ENCODE peak calls at places on chromosomes 3 and 15, in four cellular contexts. One of them, this sample, is unnamed.

GRCh38 chr3:158430448-158430847 is 140.5 kb upstream of the MLF1 start:
- DNase-seq in EL: no peak
- DNase-seq in CD8-positive, alpha-beta T cell: no peak
- DNase-seq in fibroblast of mammary gland: no peak
- DNase-seq in this sample: no peak

GRCh38 chr3:75136100-75136897 is 521.8 kb upstream of the CNTN3 start:
- DNase-seq in EL: no peak
- DNase-seq in CD8-positive, alpha-beta T cell: no peak
- DNase-seq in fibroblast of mammary gland: no peak
- DNase-seq in this sample: no peak

GRCh38 chr3:78689378-78689777 is 1078.4 kb downstream of the ROBO1 start:
- DNase-seq in EL: no peak
- DNase-seq in CD8-positive, alpha-beta T cell: no peak
- DNase-seq in fibroblast of mammary gland: no peak
- DNase-seq in this sample: no peak

GRCh38 chr3:56197991-56198390 is 270.3 kb downstream of the ERC2 start:
- DNase-seq in EL: no peak
- DNase-seq in CD8-positive, alpha-beta T cell: no peak
- DNase-seq in fibroblast of mammary gland: no peak
- DNase-seq in this sample: no peak

GRCh38 chr3:21654241-21654640 is 96.8 kb downstream of the ZNF385D start:
- DNase-seq in EL: no peak
- DNase-seq in CD8-positive, alpha-beta T cell: no peak
- DNase-seq in fibroblast of mammary gland: peak; percentile 53
- DNase-seq in this sample: peak; percentile 61

GRCh38 chr15:70566047-70566835 is 197.1 kb downstream of the UACA start:
- DNase-seq in EL: no peak
- DNase-seq in CD8-positive, alpha-beta T cell: no peak
- DNase-seq in fibroblast of mammary gland: no peak
- DNase-seq in this sample: no peak

GRCh38 chr3:10185804-10186762 is 21.4 kb downstream of the IRAK2 start:
- DNase-seq in EL: no peak
- DNase-seq in CD8-positive, alpha-beta T cell: no peak
- DNase-seq in fibroblast of mammary gland: no peak
- DNase-seq in this sample: no peak

GRCh38 chr15:100892013-100892355 is 12.4 kb downstream of the ALDH1A3 start:
- DNase-seq in EL: no peak
- DNase-seq in CD8-positive, alpha-beta T cell: no peak
- DNase-seq in fibroblast of mammary gland: no peak
- DNase-seq in this sample: no peak

GRCh38 chr3:99509224-99509623 is 129.2 kb upstream of the COL8A1 start:
- DNase-seq in EL: peak; percentile 95
- DNase-seq in CD8-positive, alpha-beta T cell: no peak
- DNase-seq in fibroblast of mammary gland: peak; percentile 48
- DNase-seq in this sample: peak; percentile 79

GRCh38 chr3:94928921-94929320 is 866.1 kb downstream of the NSUN3 start:
- DNase-seq in EL: no peak
- DNase-seq in CD8-positive, alpha-beta T cell: no peak
- DNase-seq in fibroblast of mammary gland: peak; percentile 49
- DNase-seq in this sample: peak; percentile 3

GRCh38 chr3:122515020-122515468 is 305 bp upstream of the KPNA1 start:
- DNase-seq in EL: no peak
- DNase-seq in CD8-positive, alpha-beta T cell: no peak
- DNase-seq in fibroblast of mammary gland: no peak
- DNase-seq in this sample: no peak

GRCh38 chr3:15645740-15646490 is 44.4 kb downstream of the BTD start:
- DNase-seq in EL: peak; percentile 98
- DNase-seq in CD8-positive, alpha-beta T cell: no peak
- DNase-seq in fibroblast of mammary gland: peak; percentile 96
- DNase-seq in this sample: peak; percentile 96

GRCh38 chr3:155435821-155436220 is 142.3 kb upstream of the STRIT1 start:
- DNase-seq in EL: no peak
- DNase-seq in CD8-positive, alpha-beta T cell: no peak
- DNase-seq in fibroblast of mammary gland: no peak
- DNase-seq in this sample: no peak

GRCh38 chr15:38695249-38696119 is 130.9 kb upstream of the RASGRP1 start:
- DNase-seq in EL: no peak
- DNase-seq in CD8-positive, alpha-beta T cell: no peak
- DNase-seq in fibroblast of mammary gland: no peak
- DNase-seq in this sample: no peak

GRCh38 chr3:43959498-43960447 is 269.0 kb downstream of the ABHD5 start:
- DNase-seq in EL: no peak
- DNase-seq in CD8-positive, alpha-beta T cell: no peak
- DNase-seq in fibroblast of mammary gland: no peak
- DNase-seq in this sample: no peak

GRCh38 chr15:33007295-33007855 is 187.1 kb downstream of the FMN1 start:
- DNase-seq in EL: peak; percentile 43
- DNase-seq in CD8-positive, alpha-beta T cell: no peak
- DNase-seq in fibroblast of mammary gland: peak; percentile 67
- DNase-seq in this sample: peak; percentile 59

GRCh38 chr15:72735111-72735510 is 48.4 kb downstream of the ADPGK start:
- DNase-seq in EL: no peak
- DNase-seq in CD8-positive, alpha-beta T cell: no peak
- DNase-seq in fibroblast of mammary gland: no peak
- DNase-seq in this sample: no peak

GRCh38 chr15:51227967-51228783 is 110.2 kb downstream of the CYP19A1 start:
- DNase-seq in EL: peak; percentile 93
- DNase-seq in CD8-positive, alpha-beta T cell: no peak
- DNase-seq in fibroblast of mammary gland: peak; percentile 96
- DNase-seq in this sample: peak; percentile 94

GRCh38 chr3:157360044-157360443 is 76.6 kb upstream of the PTX3 start:
- DNase-seq in EL: peak; percentile 94
- DNase-seq in CD8-positive, alpha-beta T cell: no peak
- DNase-seq in fibroblast of mammary gland: peak; percentile 93
- DNase-seq in this sample: peak; percentile 97

GRCh38 chr3:172461530-172462138 is 13.4 kb upstream of the GHSR start:
- DNase-seq in EL: peak; percentile 44
- DNase-seq in CD8-positive, alpha-beta T cell: no peak
- DNase-seq in fibroblast of mammary gland: peak; percentile 42
- DNase-seq in this sample: peak; percentile 46

GRCh38 chr3:195549931-195550519 is 6.9 kb upstream of the PPP1R2 start:
- DNase-seq in EL: no peak
- DNase-seq in CD8-positive, alpha-beta T cell: peak; percentile 76
- DNase-seq in fibroblast of mammary gland: no peak
- DNase-seq in this sample: no peak

GRCh38 chr15:74613089-74613952 is 2.3 kb upstream of the CLK3 start:
- DNase-seq in EL: no peak
- DNase-seq in CD8-positive, alpha-beta T cell: no peak
- DNase-seq in fibroblast of mammary gland: no peak
- DNase-seq in this sample: no peak

GRCh38 chr3:87002346-87002745 is 11.4 kb upstream of the VGLL3 start:
- DNase-seq in EL: no peak
- DNase-seq in CD8-positive, alpha-beta T cell: no peak
- DNase-seq in fibroblast of mammary gland: no peak
- DNase-seq in this sample: no peak

GRCh38 chr3:173583496-173583895 is 186.0 kb downstream of the NLGN1 start:
- DNase-seq in EL: no peak
- DNase-seq in CD8-positive, alpha-beta T cell: no peak
- DNase-seq in fibroblast of mammary gland: no peak
- DNase-seq in this sample: no peak

GRCh38 chr15:22895465-22896190 is 57.2 kb downstream of the NIPA2 start:
- DNase-seq in EL: peak; percentile 83
- DNase-seq in CD8-positive, alpha-beta T cell: no peak
- DNase-seq in fibroblast of mammary gland: peak; percentile 56
- DNase-seq in this sample: no peak

This sample was measured in cardiac fibroblast.